ENCODE peak calls at places on chromosomes 12 and 14, in nine cellular contexts. One of them, this sample, is unnamed.
A peak's percentile ranks its signal among the peaks of the same experiment; 100 is the strongest.

GRCh38 chr14:88834883-88835431 is 10.5 kb downstream of the TTC8 start:
- DNase-seq in HS-5: no peak
- DNase-seq in hippocampal formation: no peak
- DNase-seq in A172: no peak
- DNase-seq in renal cortical epithelial cell: peak; percentile 61
- DNase-seq in fibroblast of lung: peak; percentile 84
- DNase-seq in stimulated activated CD8-positive, alpha-beta memory T cell treated with anti-CD3 and anti-CD28 coated beads, Interleukin-15, amount 100 ng/mL, for 24 hours: no peak
- DNase-seq in substantia nigra: no peak
- DNase-seq in MCF 10A: peak; percentile 26
- DNase-seq in this sample: no peak

GRCh38 chr12:124510301-124510970 is 57.0 kb downstream of the NCOR2 start:
- DNase-seq in HS-5: no peak
- DNase-seq in hippocampal formation: peak; percentile 17
- DNase-seq in A172: no peak
- DNase-seq in renal cortical epithelial cell: no peak
- DNase-seq in fibroblast of lung: no peak
- DNase-seq in stimulated activated CD8-positive, alpha-beta memory T cell treated with anti-CD3 and anti-CD28 coated beads, Interleukin-15, amount 100 ng/mL, for 24 hours: no peak
- DNase-seq in substantia nigra: peak; percentile 42
- DNase-seq in MCF 10A: peak; percentile 60
- DNase-seq in this sample: no peak

GRCh38 chr12:66662179-66662578 is 16.7 kb downstream of the GRIP1 start:
- DNase-seq in HS-5: no peak
- DNase-seq in hippocampal formation: no peak
- DNase-seq in A172: no peak
- DNase-seq in renal cortical epithelial cell: peak; percentile 34
- DNase-seq in fibroblast of lung: no peak
- DNase-seq in stimulated activated CD8-positive, alpha-beta memory T cell treated with anti-CD3 and anti-CD28 coated beads, Interleukin-15, amount 100 ng/mL, for 24 hours: no peak
- DNase-seq in substantia nigra: no peak
- DNase-seq in MCF 10A: no peak
- DNase-seq in this sample: peak; percentile 11

GRCh38 chr12:79725987-79726386 is 35.2 kb upstream of the PAWR start:
- DNase-seq in HS-5: peak; percentile 68
- DNase-seq in hippocampal formation: no peak
- DNase-seq in A172: peak; percentile 60
- DNase-seq in renal cortical epithelial cell: peak; percentile 45
- DNase-seq in fibroblast of lung: peak; percentile 75
- DNase-seq in stimulated activated CD8-positive, alpha-beta memory T cell treated with anti-CD3 and anti-CD28 coated beads, Interleukin-15, amount 100 ng/mL, for 24 hours: no peak
- DNase-seq in substantia nigra: no peak
- DNase-seq in MCF 10A: peak; percentile 75
- DNase-seq in this sample: no peak

GRCh38 chr14:105315211-105315721 is 718 bp downstream of the PACS2 start:
- DNase-seq in HS-5: no peak
- DNase-seq in hippocampal formation: no peak
- DNase-seq in A172: no peak
- DNase-seq in renal cortical epithelial cell: peak; percentile 10
- DNase-seq in fibroblast of lung: no peak
- DNase-seq in stimulated activated CD8-positive, alpha-beta memory T cell treated with anti-CD3 and anti-CD28 coated beads, Interleukin-15, amount 100 ng/mL, for 24 hours: no peak
- DNase-seq in substantia nigra: no peak
- DNase-seq in MCF 10A: peak; percentile 40
- DNase-seq in this sample: no peak

GRCh38 chr12:48105321-48105866 is 485 bp downstream of the SENP1 start:
- DNase-seq in HS-5: peak; percentile 20
- DNase-seq in hippocampal formation: no peak
- DNase-seq in A172: peak; percentile 3
- DNase-seq in renal cortical epithelial cell: peak; percentile 15
- DNase-seq in fibroblast of lung: peak; percentile 5
- DNase-seq in stimulated activated CD8-positive, alpha-beta memory T cell treated with anti-CD3 and anti-CD28 coated beads, Interleukin-15, amount 100 ng/mL, for 24 hours: no peak
- DNase-seq in substantia nigra: no peak
- DNase-seq in MCF 10A: no peak
- DNase-seq in this sample: no peak

GRCh38 chr14:61470261-61470953 is 149.0 kb downstream of the PRKCH start:
- DNase-seq in HS-5: peak; percentile 80
- DNase-seq in hippocampal formation: no peak
- DNase-seq in A172: peak; percentile 86
- DNase-seq in renal cortical epithelial cell: peak; percentile 95
- DNase-seq in fibroblast of lung: peak; percentile 99
- DNase-seq in stimulated activated CD8-positive, alpha-beta memory T cell treated with anti-CD3 and anti-CD28 coated beads, Interleukin-15, amount 100 ng/mL, for 24 hours: no peak
- DNase-seq in substantia nigra: no peak
- DNase-seq in MCF 10A: peak; percentile 98
- DNase-seq in this sample: no peak

GRCh38 chr14:42192659-42193425 is 586.2 kb downstream of the LRFN5 start:
- DNase-seq in HS-5: peak; percentile 82
- DNase-seq in hippocampal formation: no peak
- DNase-seq in A172: peak; percentile 83
- DNase-seq in renal cortical epithelial cell: peak; percentile 93
- DNase-seq in fibroblast of lung: peak; percentile 99
- DNase-seq in stimulated activated CD8-positive, alpha-beta memory T cell treated with anti-CD3 and anti-CD28 coated beads, Interleukin-15, amount 100 ng/mL, for 24 hours: no peak
- DNase-seq in substantia nigra: no peak
- DNase-seq in MCF 10A: peak; percentile 89
- DNase-seq in this sample: no peak